ENCODE peak calls at places on chromosome 20, in five cellular contexts. One of them, this sample, is unnamed.

GRCh38 chr20:64053841-64054661 is 4.6 kb upstream of the SOX18 start:
- DNase-seq in suprapubic skin: no peak
- DNase-seq in K562: peak; percentile 61
- DNase-seq in sigmoid colon: no peak
- DNase-seq in HCT116: peak; percentile 29
- DNase-seq in this sample: no peak

GRCh38 chr20:57473246-57474042 is 51.5 kb downstream of the CTCFL start:
- DNase-seq in sigmoid colon: peak; percentile 80
- DNase-seq in HCT116: no peak
- DNase-seq in K562: no peak
- DNase-seq in suprapubic skin: peak; percentile 78
- DNase-seq in this sample: no peak

GRCh38 chr20:64110411-64111068 is 3.2 kb upstream of the NPBWR2 start:
- DNase-seq in K562: no peak
- DNase-seq in HCT116: no peak
- DNase-seq in suprapubic skin: peak; percentile 67
- DNase-seq in sigmoid colon: peak; percentile 58
- DNase-seq in this sample: peak; percentile 35

GRCh38 chr20:46695888-46696287 is 6.6 kb upstream of the TP53RK start:
- DNase-seq in sigmoid colon: no peak
- DNase-seq in K562: no peak
- DNase-seq in suprapubic skin: no peak
- DNase-seq in HCT116: no peak
- DNase-seq in this sample: no peak

GRCh38 chr20:30485331-30486102 is 771.9 kb upstream of the DEFB115 start:
- DNase-seq in HCT116: no peak
- DNase-seq in suprapubic skin: peak; percentile 74
- DNase-seq in sigmoid colon: peak; percentile 40
- DNase-seq in K562: no peak
- DNase-seq in this sample: no peak

GRCh38 chr20:61515922-61516321 is 263.9 kb downstream of the CDH4 start:
- DNase-seq in K562: no peak
- DNase-seq in sigmoid colon: no peak
- DNase-seq in suprapubic skin: no peak
- DNase-seq in HCT116: no peak
- DNase-seq in this sample: no peak

GRCh38 chr20:12925214-12925755 is 83.5 kb upstream of the SPTLC3 start:
- DNase-seq in suprapubic skin: no peak
- DNase-seq in sigmoid colon: no peak
- DNase-seq in K562: peak; percentile 24
- DNase-seq in HCT116: peak; percentile 19
- DNase-seq in this sample: no peak

GRCh38 chr20:8646716-8647115 is 422.2 kb upstream of the PLCB4 start:
- DNase-seq in K562: no peak
- DNase-seq in sigmoid colon: no peak
- DNase-seq in HCT116: no peak
- DNase-seq in suprapubic skin: no peak
- DNase-seq in this sample: no peak

GRCh38 chr20:47973519-47974233 is 188.4 kb upstream of the SULF2 start:
- DNase-seq in suprapubic skin: no peak
- DNase-seq in HCT116: no peak
- DNase-seq in sigmoid colon: no peak
- DNase-seq in K562: no peak
- DNase-seq in this sample: no peak

GRCh38 chr20:32971703-32972161 is 32.5 kb downstream of the SUN5 start:
- DNase-seq in K562: no peak
- DNase-seq in HCT116: no peak
- DNase-seq in sigmoid colon: peak; percentile 7
- DNase-seq in suprapubic skin: peak; percentile 24
- DNase-seq in this sample: no peak

GRCh38 chr20:45374101-45374467 is 4.0 kb downstream of the TP53TG5 start:
- DNase-seq in suprapubic skin: no peak
- DNase-seq in K562: no peak
- DNase-seq in sigmoid colon: no peak
- DNase-seq in HCT116: no peak
- DNase-seq in this sample: no peak

GRCh38 chr20:62549499-62550086 is 73.8 kb upstream of the GATA5 start:
- DNase-seq in sigmoid colon: peak; percentile 82
- DNase-seq in K562: no peak
- DNase-seq in HCT116: no peak
- DNase-seq in suprapubic skin: no peak
- DNase-seq in this sample: no peak
- H3K27me3 ChIP-seq in sigmoid colon: peaks cover 6% of the 10 kb centered on the region
- H3K27me3 ChIP-seq in K562: peaks cover 37% of the 10 kb centered on the region
- H3K27me3 ChIP-seq in HCT116: no peaks in the 10 kb centered on the region
- H3K27me3 ChIP-seq in suprapubic skin: peaks cover 96% of the 10 kb centered on the region
- H3K27me3 ChIP-seq in this sample: peaks cover 76% of the 10 kb centered on the region

GRCh38 chr20:49282584-49283171 is 4.8 kb upstream of the ZNFX1 start:
- DNase-seq in suprapubic skin: no peak
- DNase-seq in sigmoid colon: no peak
- DNase-seq in HCT116: no peak
- DNase-seq in K562: peak; percentile 25
- DNase-seq in this sample: no peak
- TF ChIP-seq POLR2AphosphoS5 in suprapubic skin: no peak
- TF ChIP-seq POLR2AphosphoS5 in sigmoid colon: no peak
- TF ChIP-seq POLR2AphosphoS5 in HCT116: peak; percentile 32
- TF ChIP-seq POLR2AphosphoS5 in K562: peak; percentile 59
- TF ChIP-seq POLR2AphosphoS5 in this sample: no peak

DNA sequence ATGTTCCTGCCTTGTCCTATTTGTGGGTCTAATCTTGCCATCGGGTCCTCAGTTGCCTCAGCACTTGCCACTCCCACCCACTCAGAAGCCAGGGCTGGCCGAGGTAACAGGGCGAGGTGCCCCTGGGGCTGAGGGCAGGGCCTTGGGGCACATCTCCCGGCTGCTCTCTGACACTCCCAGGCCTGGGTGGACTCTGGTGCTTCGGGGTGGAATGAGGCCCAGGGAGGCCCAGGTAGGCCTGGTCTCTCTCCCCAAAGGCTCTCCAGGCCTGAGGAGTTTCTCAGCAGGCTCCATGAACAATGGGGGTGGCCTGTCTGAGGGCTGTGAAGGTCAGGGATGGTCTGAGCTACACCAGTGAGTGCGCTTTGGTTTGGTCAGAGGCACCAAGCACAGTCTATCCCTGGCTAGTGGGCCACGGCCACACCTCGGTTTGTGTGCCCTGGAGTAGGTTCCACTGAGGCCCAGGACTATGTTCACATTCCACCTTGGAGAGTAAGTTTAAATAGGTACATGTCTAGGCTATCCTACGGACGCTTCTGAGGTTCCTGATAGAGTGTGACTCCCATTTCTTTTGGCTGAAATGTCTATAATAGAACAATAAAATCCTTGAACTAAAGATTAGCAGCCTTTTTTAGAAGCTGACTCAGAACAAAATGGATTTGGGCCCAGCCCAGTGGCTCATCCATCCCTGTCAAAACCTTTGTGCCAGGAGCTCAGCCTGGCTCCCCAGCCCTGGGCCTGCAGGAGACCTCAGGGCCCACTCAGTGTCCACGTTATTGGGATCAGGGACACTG is 78.8 kb downstream of the SLC24A3 start:
- DNase-seq in HCT116: no peak
- DNase-seq in sigmoid colon: no peak
- DNase-seq in K562: no peak
- DNase-seq in suprapubic skin: no peak
- DNase-seq in this sample: no peak
- H3K27ac ChIP-seq in HCT116: no peak overlapping the region
- H3K27ac ChIP-seq in sigmoid colon: no peak overlapping the region
- H3K27ac ChIP-seq in K562: no peak overlapping the region
- H3K27ac ChIP-seq in suprapubic skin: no peak overlapping the region
- H3K27ac ChIP-seq in this sample: no peak overlapping the region

GRCh38 chr20:62995481-62995880 is 11.3 kb downstream of the BHLHE23 start:
- DNase-seq in HCT116: no peak
- DNase-seq in K562: no peak
- DNase-seq in suprapubic skin: no peak
- DNase-seq in sigmoid colon: no peak
- DNase-seq in this sample: no peak
- H3K27me3 ChIP-seq in HCT116: no peaks in the 10 kb centered on the region
- H3K27me3 ChIP-seq in K562: peaks cover 89% of the 10 kb centered on the region
- H3K27me3 ChIP-seq in suprapubic skin: peaks cover 88% of the 10 kb centered on the region
- H3K27me3 ChIP-seq in sigmoid colon: peaks cover 2% of the 10 kb centered on the region
- H3K27me3 ChIP-seq in this sample: peaks cover 4% of the 10 kb centered on the region

DNA sequence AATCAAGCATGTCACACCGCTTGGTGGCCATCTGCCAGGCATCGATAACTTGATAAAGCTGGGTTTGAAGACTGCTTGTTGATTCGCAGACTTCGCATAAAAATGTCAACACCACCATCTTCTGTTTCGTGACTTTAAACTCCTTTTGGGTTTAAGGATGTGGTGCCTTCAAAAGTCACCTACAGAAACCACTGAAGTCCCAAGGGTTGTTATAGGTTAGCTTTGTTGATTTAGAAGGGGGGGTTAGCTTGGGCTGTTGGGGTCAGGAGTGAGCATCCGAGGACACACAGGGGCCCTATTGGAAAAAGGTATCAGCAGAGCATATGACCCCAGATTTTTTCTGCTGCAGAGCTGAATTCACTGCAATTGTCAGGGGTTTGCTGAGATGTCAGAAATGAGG is 76.7 kb upstream of the SSTR4 start:
- DNase-seq in suprapubic skin: no peak
- DNase-seq in sigmoid colon: no peak
- DNase-seq in K562: no peak
- DNase-seq in HCT116: no peak
- DNase-seq in this sample: no peak
- TF ChIP-seq POLR2AphosphoS5 in suprapubic skin: no peak
- TF ChIP-seq POLR2AphosphoS5 in sigmoid colon: no peak
- TF ChIP-seq POLR2AphosphoS5 in K562: no peak
- TF ChIP-seq POLR2AphosphoS5 in HCT116: no peak
- TF ChIP-seq POLR2AphosphoS5 in this sample: no peak

DNA sequence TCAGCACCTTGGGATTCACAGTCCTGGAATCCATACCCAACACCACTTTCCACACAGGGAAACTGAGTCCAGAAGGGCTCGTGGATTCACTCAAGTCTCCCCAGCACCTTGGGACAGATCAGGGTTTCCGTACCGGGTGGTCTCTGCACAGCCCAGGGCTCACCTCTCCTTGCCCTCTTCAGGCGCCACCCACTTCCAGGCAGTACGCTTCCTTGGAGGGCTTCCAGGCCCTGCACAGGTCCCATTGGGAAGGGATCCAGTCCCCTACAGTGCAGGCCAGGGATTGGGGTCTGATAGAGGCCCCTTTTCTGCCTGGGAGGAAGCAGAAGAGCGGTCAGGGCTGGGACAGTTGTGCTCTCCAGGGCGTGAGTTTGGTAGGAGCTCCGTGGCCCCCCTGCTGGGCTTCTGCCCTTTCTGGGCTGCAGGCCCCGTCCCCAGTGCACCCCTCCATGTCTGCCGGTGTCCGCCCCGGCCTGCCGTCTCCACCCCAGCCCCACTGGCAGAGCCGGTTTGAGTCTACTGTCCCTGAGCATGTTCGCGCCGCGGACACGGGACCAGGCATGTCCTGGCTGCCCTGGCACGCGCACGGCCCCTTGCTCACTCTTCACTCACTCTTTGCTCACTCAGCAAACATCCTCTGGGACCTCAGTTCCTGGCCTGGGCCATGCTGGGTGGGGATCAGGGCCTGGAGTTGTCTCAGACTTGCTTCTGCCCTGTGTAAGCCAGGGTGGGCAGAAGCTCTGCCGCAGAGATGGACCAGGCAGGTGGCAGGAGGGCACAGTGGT is 12.6 kb downstream of the SRC start:
- DNase-seq in suprapubic skin: no peak
- DNase-seq in K562: no peak
- DNase-seq in HCT116: no peak
- DNase-seq in sigmoid colon: peak; percentile 76
- DNase-seq in this sample: peak; percentile 81
- H3K27ac ChIP-seq in suprapubic skin: peak overlapping the region; percentile 63
- H3K27ac ChIP-seq in K562: no peak overlapping the region
- H3K27ac ChIP-seq in HCT116: no peak overlapping the region
- H3K27ac ChIP-seq in sigmoid colon: peak overlapping the region; percentile 58
- H3K27ac ChIP-seq in this sample: peak overlapping the region; percentile 75

DNA sequence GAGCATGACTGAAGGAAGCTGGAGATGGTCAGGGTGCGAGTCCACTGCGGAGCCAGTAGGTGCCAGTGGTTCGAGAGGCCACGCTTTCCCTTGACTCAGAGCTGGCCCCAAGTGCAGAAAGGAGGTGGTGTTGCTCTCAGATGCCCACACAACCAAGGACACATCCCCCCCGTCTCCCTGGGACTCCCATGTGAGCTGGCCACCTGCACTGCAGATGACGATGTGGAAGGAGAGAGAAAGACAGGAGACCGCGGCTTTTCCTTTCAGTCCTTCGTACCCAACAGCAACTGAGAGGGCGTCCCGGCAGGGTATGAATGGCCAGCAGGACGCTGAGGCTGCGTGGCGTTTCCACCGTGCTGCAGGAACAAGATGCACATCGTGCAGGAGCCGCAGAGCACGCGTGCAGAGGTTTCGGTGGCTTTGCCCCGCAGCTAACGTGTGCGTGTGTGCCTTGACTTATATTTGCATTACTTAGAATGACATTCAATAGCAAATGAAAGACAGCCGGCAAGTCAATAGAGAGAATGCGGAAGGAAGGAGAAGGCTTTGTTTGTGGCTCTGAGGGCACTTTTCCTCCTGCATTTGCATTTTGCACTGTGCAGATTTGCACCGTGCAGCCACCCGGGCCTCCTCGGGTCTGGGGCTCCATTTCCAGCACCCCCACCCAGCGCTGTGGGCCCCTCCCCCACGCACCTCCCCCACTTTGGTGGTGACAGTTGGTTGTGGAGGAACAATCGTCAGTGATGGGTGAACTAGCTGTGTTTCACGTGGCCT is 26.3 kb upstream of the BHLHE23 start:
- DNase-seq in suprapubic skin: no peak
- DNase-seq in HCT116: no peak
- DNase-seq in sigmoid colon: peak; percentile 44
- DNase-seq in K562: no peak
- DNase-seq in this sample: no peak
- H3K27me3 ChIP-seq in suprapubic skin: peaks cover 98% of the 10 kb centered on the region
- H3K27me3 ChIP-seq in HCT116: no peaks in the 10 kb centered on the region
- H3K27me3 ChIP-seq in sigmoid colon: peaks cover 21% of the 10 kb centered on the region
- H3K27me3 ChIP-seq in K562: peaks cover 82% of the 10 kb centered on the region
- H3K27me3 ChIP-seq in this sample: peaks cover 4% of the 10 kb centered on the region

This sample was measured in breast epithelium.